ENCODE peak calls at places on chromosome 13, in five cellular contexts. U is HepG2, P is transverse colon, Q is GM12878, S is SK-N-SH. H is an unnamed sample.

GRCh38 chr13:82917984-82918383 is 964.3 kb downstream of the SLITRK1 start:
- DNase-seq in U (no peak), P (no peak), Q (no peak), S (no peak), H (no peak)

GRCh38 chr13:75195479-75196111 is 286.4 kb downstream of the TBC1D4 start:
- DNase-seq in U (no peak), P (no peak), Q (no peak), S (no peak), H (no peak)

GRCh38 chr13:80340643-80341097 is 256 bp downstream of the SPRY2 start:
- DNase-seq in U (peak), P (no peak), Q (no peak), S (no peak), H (no peak)

GRCh38 chr13:37484056-37484455 is 114.5 kb downstream of the POSTN start:
- DNase-seq in U (no peak), P (no peak), Q (no peak), S (no peak), H (no peak)

GRCh38 chr13:39401091-39401647 is 201.8 kb downstream of the LHFPL6 start:
- DNase-seq in U (no peak), P (no peak), Q (no peak), S (no peak), H (no peak)

GRCh38 chr13:100608906-100609305 is 20.3 kb upstream of the GGACT start:
- DNase-seq in U (no peak), P (peak), Q (peak), S (no peak), H (no peak)

GRCh38 chr13:26589754-26590153 is 32.3 kb downstream of the WASF3 start:
- DNase-seq in U (no peak), P (no peak), Q (no peak), S (no peak), H (no peak)

GRCh38 chr13:21240586-21240985 is 64.1 kb downstream of the MRPL57 start:
- DNase-seq in U (no peak), P (no peak), Q (no peak), S (no peak), H (peak)

GRCh38 chr13:69946443-69946955 is 161.1 kb upstream of the ATXN8OS start:
- DNase-seq in U (no peak), P (no peak), Q (no peak), S (no peak), H (no peak)

GRCh38 chr13:79295906-79296564 is 110.0 kb downstream of the RBM26 start:
- DNase-seq in U (no peak), P (no peak), Q (no peak), S (no peak), H (no peak)

GRCh38 chr13:50236898-50237318 is 221.7 kb downstream of the KCNRG start:
- DNase-seq in U (no peak), P (no peak), Q (peak), S (no peak), H (no peak)

GRCh38 chr13:84574851-84575250 is 692.6 kb upstream of the SLITRK1 start:
- DNase-seq in U (no peak), P (no peak), Q (no peak), S (peak), H (no peak)

GRCh38 chr13:112861876-112862615 is 107.0 kb upstream of the MCF2L start:
- DNase-seq in U (no peak), P (no peak), Q (no peak), S (no peak), H (no peak)

GRCh38 chr13:109400192-109400591 is 386.2 kb downstream of the IRS2 start:
- DNase-seq in U (no peak), P (peak), Q (no peak), S (no peak), H (no peak)

GRCh38 chr13:112248909-112249592 is 127.1 kb upstream of the SPACA7 start:
- DNase-seq in U (no peak), P (no peak), Q (no peak), S (no peak), H (peak)

GRCh38 chr13:48491423-48492122 is 41.3 kb downstream of the RCBTB2 start:
- DNase-seq in U (no peak), P (no peak), Q (no peak), S (no peak), H (no peak)

GRCh38 chr13:98664924-98665637 is 87.4 kb downstream of the SLC15A1 start:
- DNase-seq in U (no peak), P (no peak), Q (no peak), S (no peak), H (no peak)

GRCh38 chr13:75256922-75257321 is 225.0 kb downstream of the TBC1D4 start:
- DNase-seq in U (peak), P (no peak), Q (no peak), S (no peak), H (peak)

GRCh38 chr13:90999401-90999800 is 348.1 kb upstream of the MIR17HG start:
- DNase-seq in U (no peak), P (no peak), Q (no peak), S (no peak), H (no peak)

GRCh38 chr13:93819331-93819730 is 592.7 kb downstream of the GPC6 start:
- DNase-seq in U (no peak), P (no peak), Q (no peak), S (peak), H (no peak)

GRCh38 chr13:68927387-68928026 is 1180.1 kb upstream of the ATXN8OS start:
- DNase-seq in U (peak), P (peak), Q (no peak), S (peak), H (no peak)

GRCh38 chr13:23679214-23679613 is 109.0 kb downstream of the TNFRSF19 start:
- DNase-seq in U (no peak), P (no peak), Q (no peak), S (no peak), H (no peak)

GRCh38 chr13:38662362-38662761 is 24.5 kb upstream of the FREM2 start:
- DNase-seq in U (no peak), P (no peak), Q (no peak), S (no peak), H (no peak)

DNA sequence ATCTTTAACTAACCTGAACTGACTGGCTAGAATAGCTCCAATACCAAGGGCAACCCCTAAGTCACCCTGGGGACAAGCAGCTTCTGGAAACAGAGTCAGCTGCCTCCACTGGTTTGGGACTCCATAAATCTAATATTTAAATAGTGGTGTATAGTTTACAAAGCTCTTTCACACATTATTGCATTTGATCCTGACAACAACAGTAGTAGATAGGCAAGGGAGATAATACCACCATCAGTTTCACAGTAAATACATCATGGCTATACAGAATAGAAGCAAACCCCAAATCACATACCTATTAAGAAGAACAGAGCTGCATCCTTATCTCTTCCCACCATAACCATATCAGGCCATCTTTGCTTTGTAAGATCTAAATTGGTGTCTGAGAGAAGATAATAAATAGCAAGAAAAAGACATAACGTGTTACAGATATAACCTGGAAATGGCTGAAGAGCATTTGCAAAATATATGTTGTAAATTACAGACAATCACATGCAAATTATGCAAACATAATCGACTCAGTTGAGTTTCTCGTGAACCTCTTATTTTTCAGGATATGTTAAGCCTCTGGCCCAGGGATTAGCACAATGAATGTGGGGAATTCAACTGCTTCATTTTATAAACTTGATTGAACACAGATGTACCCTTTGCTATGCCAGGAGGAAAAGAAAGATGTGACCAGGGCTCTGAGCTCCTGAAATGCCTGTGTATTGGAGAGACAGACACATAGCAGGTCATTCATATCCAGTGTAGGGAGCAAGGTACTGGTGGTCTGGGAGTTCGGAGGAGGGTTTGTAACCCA is 142.5 kb downstream of the SLC7A1 start:
- DNase-seq in U (no peak), P (no peak), Q (no peak), S (peak), H (no peak)
- TF ChIP-seq POLR2AphosphoS5 in U (no peak), P (peak), Q (no peak), S (peak), H (no peak)

GRCh38 chr13:76472916-76473315 is 413.3 kb downstream of the KCTD12 start:
- DNase-seq in U (no peak), P (no peak), Q (no peak), S (no peak), H (no peak)

GRCh38 chr13:76473552-76474134 is 412.6 kb downstream of the KCTD12 start:
- DNase-seq in U (peak), P (peak), Q (peak), S (peak), H (no peak)

GRCh38 chr13:76470991-76471390 is 415.2 kb downstream of the KCTD12 start:
- DNase-seq in U (no peak), P (no peak), Q (no peak), S (no peak), H (no peak)

GRCh38 chr13:76471486-76471885 is 414.7 kb downstream of the KCTD12 start:
- DNase-seq in U (no peak), P (no peak), Q (no peak), S (no peak), H (no peak)

GRCh38 chr13:76474356-76474755 is 411.8 kb downstream of the KCTD12 start:
- DNase-seq in U (no peak), P (no peak), Q (no peak), S (no peak), H (no peak)
- TF ChIP-seq EP300 in U (no peak), P (no peak), Q (no peak), S (no peak), H (no peak)

GRCh38 chr13:35963982-35964665 is 167.1 kb downstream of the DCLK1 start:
- DNase-seq in U (no peak), P (no peak), Q (no peak), S (no peak), H (no peak)

GRCh38 chr13:35964764-35965163 is 166.4 kb downstream of the DCLK1 start:
- DNase-seq in U (peak), P (no peak), Q (no peak), S (no peak), H (no peak)

GRCh38 chr13:35961461-35962220 is 169.5 kb downstream of the DCLK1 start:
- DNase-seq in U (no peak), P (no peak), Q (no peak), S (no peak), H (no peak)

GRCh38 chr13:35966024-35966423 is 165.2 kb downstream of the DCLK1 start:
- DNase-seq in U (no peak), P (no peak), Q (no peak), S (no peak), H (no peak)

DNA sequence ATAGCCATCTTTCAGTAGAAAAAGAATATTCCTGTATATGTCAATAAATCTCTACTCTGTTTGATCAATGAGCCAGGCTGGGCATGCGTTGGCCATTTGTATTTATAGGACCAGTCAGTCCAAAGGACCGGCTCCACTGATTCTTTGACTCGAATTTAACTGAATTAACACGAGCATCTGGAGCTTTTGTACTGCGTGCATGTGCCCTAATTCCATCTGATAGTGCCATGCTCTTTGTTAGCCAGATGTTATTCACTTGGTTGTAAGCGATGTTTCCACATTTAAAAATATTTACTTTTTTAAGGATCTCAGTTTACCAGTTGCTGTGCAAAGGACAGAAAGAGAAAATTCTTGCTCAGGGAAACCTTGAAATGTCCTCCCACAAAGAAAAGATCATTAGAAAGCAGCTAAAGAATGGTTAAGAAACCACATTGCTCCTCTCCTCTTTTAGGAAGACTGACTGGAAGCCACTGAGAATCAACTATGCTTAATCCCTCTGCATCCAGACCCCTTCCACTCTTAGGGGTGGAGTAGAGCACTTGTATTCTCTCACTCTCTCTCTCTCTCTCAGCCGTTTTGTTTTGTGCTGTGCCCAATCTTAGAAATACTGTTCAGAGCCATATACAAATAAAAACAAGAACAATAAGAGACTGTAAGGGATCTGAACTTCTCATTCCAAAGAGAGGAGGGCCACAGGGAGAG is 165.8 kb downstream of the DCLK1 start:
- DNase-seq in U (no peak), P (no peak), Q (no peak), S (peak), H (no peak)
- H3K27ac ChIP-seq in U (no peak), P (peak), Q (no peak), S (peak), H (peak)

GRCh38 chr13:101835920-101836319 is 383.4 kb downstream of the ITGBL1 start:
- DNase-seq in U (no peak), P (no peak), Q (no peak), S (no peak), H (no peak)
- TF ChIP-seq POLR2AphosphoS5 in U (no peak), P (no peak), Q (no peak), S (no peak), H (no peak)

GRCh38 chr13:45783346-45784043 is 68.1 kb downstream of the SIAH3 start:
- DNase-seq in U (no peak), P (no peak), Q (no peak), S (no peak), H (no peak)

GRCh38 chr13:45779901-45780300 is 71.7 kb downstream of the SIAH3 start:
- DNase-seq in U (no peak), P (no peak), Q (no peak), S (no peak), H (no peak)

GRCh38 chr13:45778897-45779296 is 72.7 kb downstream of the SIAH3 start:
- DNase-seq in U (no peak), P (no peak), Q (no peak), S (no peak), H (no peak)

GRCh38 chr13:45782327-45783045 is 69.1 kb downstream of the SIAH3 start:
- DNase-seq in U (no peak), P (no peak), Q (no peak), S (no peak), H (no peak)

GRCh38 chr13:45781553-45782326 is 69.8 kb downstream of the SIAH3 start:
- DNase-seq in U (no peak), P (peak), Q (no peak), S (peak), H (no peak)
- TF ChIP-seq EP300 in U (no peak), P (no peak), Q (no peak), S (peak), H (no peak)

DNA sequence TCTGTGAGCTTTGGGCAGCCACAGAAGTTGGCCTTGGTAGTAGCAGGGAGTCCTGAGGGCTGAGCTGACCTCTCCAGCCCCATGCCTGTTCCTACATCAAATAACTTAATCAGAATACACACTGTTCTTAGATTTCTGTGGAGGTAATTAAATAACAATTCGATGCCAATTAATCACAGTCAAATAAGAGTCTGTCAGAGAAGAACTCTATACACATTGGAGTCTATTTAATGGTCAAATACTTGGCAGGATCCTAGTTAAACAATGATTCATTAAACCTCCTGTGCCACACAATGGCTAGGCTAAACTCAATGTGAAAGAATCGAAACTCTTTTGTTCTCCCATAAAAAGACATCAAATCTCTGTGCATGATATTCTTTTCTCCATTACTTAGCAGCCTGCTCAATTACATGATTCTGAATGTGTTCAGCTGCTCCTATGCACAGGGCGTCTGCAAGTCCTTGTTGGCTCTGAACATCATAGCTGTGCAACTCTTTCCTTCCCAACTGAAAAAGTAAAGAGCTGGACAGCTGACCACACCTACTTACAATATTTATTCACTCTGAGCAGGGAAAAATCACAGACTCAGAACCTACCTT is 173.1 kb downstream of the ABCC4 start:
- DNase-seq in U (peak), P (no peak), Q (no peak), S (no peak), H (no peak)
- H3K27ac ChIP-seq in U (no peak), P (no peak), Q (no peak), S (no peak), H (no peak)

H was measured in esophagus muscularis mucosa.